ENCODE peak calls at places on chromosome 18, in eight cellular contexts. X is activated CD4-positive, alpha-beta memory T cell treated with anti-CD3 and anti-CD28 coated beads for 36 hours; R is kidney tubule cell; N is activated T-helper 1 cell treated with Interleukin-2 at 50 U/mL for 16 hours; Z is NCI-H226; J is stimulated activated CD8-positive, alpha-beta memory T cell treated with anti-CD3 and anti-CD28 coated beads, Interleukin-15, amount 100 ng/mL, for 1 hour; O is activated CD8-positive, alpha-beta T cell treated with anti-CD3 and anti-CD28 coated beads for 36 hours; W is activated CD8-positive, alpha-beta memory T cell treated with anti-CD3 and anti-CD28 coated beads, Interleukin-2, amount 50 U/mL, for 4 hours. S is an unnamed sample.
A peak's percentile ranks its signal among the peaks of the same experiment; 100 is the strongest.

GRCh38 chr18:79332601-79333000 is 63.1 kb upstream of the NFATC1 start:
- DNase-seq in X (no peak), R (no peak), N (no peak), Z (no peak), J (no peak), O (no peak), W (no peak), S (no peak)

GRCh38 chr18:63140997-63141776 is 178.4 kb downstream of the BCL2 start:
- DNase-seq in X (no peak), R (no peak), N (no peak), Z (no peak), J (no peak), O (no peak), W (no peak), S (no peak)

GRCh38 chr18:28802546-28802945 is 625.6 kb upstream of the CDH2 start:
- DNase-seq in X (no peak), R (peak; percentile 16), N (no peak), Z (no peak), J (no peak), O (no peak), W (no peak), S (peak; percentile 42)

GRCh38 chr18:59300676-59301285 is 17.7 kb downstream of the CPLX4 start:
- DNase-seq in X (peak; percentile 18), R (peak; percentile 76), N (no peak), Z (peak; percentile 37), J (no peak), O (peak; percentile 28), W (no peak), S (no peak)

GRCh38 chr18:37962316-37962966 is 396.8 kb upstream of the CELF4 start:
- DNase-seq in X (no peak), R (no peak), N (no peak), Z (no peak), J (no peak), O (no peak), W (no peak), S (no peak)

GRCh38 chr18:3932285-3932684 is 482.3 kb downstream of the TGIF1 start:
- DNase-seq in X (no peak), R (no peak), N (no peak), Z (peak; percentile 60), J (no peak), O (no peak), W (no peak), S (no peak)

GRCh38 chr18:6297875-6298274 is 116.8 kb downstream of the L3MBTL4 start:
- DNase-seq in X (no peak), R (no peak), N (no peak), Z (no peak), J (no peak), O (no peak), W (no peak), S (no peak)

GRCh38 chr18:74139888-74140287 is 7.7 kb downstream of the FBXO15 start:
- DNase-seq in X (peak; percentile 58), R (no peak), N (no peak), Z (no peak), J (no peak), O (peak; percentile 76), W (no peak), S (peak; percentile 57)

GRCh38 chr18:2900742-2901404 is 54.1 kb downstream of the EMILIN2 start:
- DNase-seq in X (no peak), R (peak; percentile 45), N (no peak), Z (no peak), J (no peak), O (no peak), W (no peak), S (no peak)

GRCh38 chr18:2179498-2180183 is 391.7 kb downstream of the METTL4 start:
- DNase-seq in X (no peak), R (no peak), N (no peak), Z (no peak), J (no peak), O (no peak), W (no peak), S (no peak)

GRCh38 chr18:22165049-22165602 is 4.3 kb upstream of the GATA6 start:
- DNase-seq in X (no peak), R (no peak), N (no peak), Z (no peak), J (no peak), O (no peak), W (no peak), S (no peak)

GRCh38 chr18:45619062-45619825 is 4.0 kb downstream of the SLC14A2 start:
- DNase-seq in X (no peak), R (no peak), N (no peak), Z (no peak), J (no peak), O (no peak), W (no peak), S (no peak)

GRCh38 chr18:47615043-47615442 is 315.4 kb downstream of the SMAD2 start:
- DNase-seq in X (no peak), R (no peak), N (no peak), Z (no peak), J (no peak), O (no peak), W (no peak), S (no peak)

GRCh38 chr18:9808190-9808529 is 77.6 kb upstream of the TXNDC2 start:
- DNase-seq in X (no peak), R (no peak), N (no peak), Z (no peak), J (no peak), O (no peak), W (no peak), S (no peak)

GRCh38 chr18:51857989-51858388 is 482.0 kb upstream of the DCC start:
- DNase-seq in X (no peak), R (peak; percentile 64), N (no peak), Z (no peak), J (no peak), O (no peak), W (no peak), S (no peak)

GRCh38 chr18:8705280-8705940 is at the start of gene MTCL1:
- DNase-seq in X (peak; percentile 25), R (peak; percentile 74), N (no peak), Z (peak; percentile 51), J (no peak), O (peak; percentile 26), W (peak; percentile 34), S (no peak)

GRCh38 chr18:13511961-13512572 is 214.3 kb downstream of the FAM210A start:
- DNase-seq in X (no peak), R (no peak), N (no peak), Z (no peak), J (no peak), O (peak; percentile 8), W (no peak), S (no peak)

GRCh38 chr18:63322908-63323634 is 3.5 kb upstream of the BCL2 start:
- DNase-seq in X (peak; percentile 68), R (peak; percentile 73), N (peak; percentile 22), Z (no peak), J (no peak), O (peak; percentile 73), W (peak; percentile 59), S (peak; percentile 63)